ENCODE peak calls at places on chromosomes 13 and 19, in six cellular contexts. B, T, M, K, G and V are unnamed samples. For H3K4me1, the result is how much of the 10 kb centered on the place peaks cover.

GRCh38 chr13:21879263-21879914 is 208.5 kb downstream of the FGF9 start:
- DNase-seq in T (no peak), G (no peak), K (no peak), M (no peak), B (no peak), V (no peak)

GRCh38 chr13:50636007-50636704 is 207.3 kb downstream of the DLEU7 start:
- DNase-seq in G (no peak), T (no peak), K (no peak), B (no peak), M (peak), V (no peak)

GRCh38 chr19:1968279-1969175 is 27.6 kb downstream of the CSNK1G2 start:
- DNase-seq in G (no peak), M (no peak), B (no peak), K (no peak), T (no peak), V (no peak)

GRCh38 chr13:39688278-39688677 is 32.8 kb downstream of the COG6 start:
- DNase-seq in B (no peak), G (no peak), M (no peak), K (no peak), T (no peak), V (no peak)

GRCh38 chr13:41916173-41916954 is 44.5 kb downstream of the VWA8 start:
- DNase-seq in G (no peak), T (no peak), B (peak), K (no peak), M (no peak), V (no peak)

GRCh38 chr13:69935043-69935442 is 172.6 kb upstream of the ATXN8OS start:
- DNase-seq in K (no peak), B (peak), M (no peak), T (no peak), G (no peak), V (no peak)

GRCh38 chr19:33408116-33408515 is 34.6 kb downstream of the CEBPG start:
- DNase-seq in G (no peak), T (peak), B (no peak), M (no peak), K (no peak), V (no peak)

GRCh38 chr13:105847532-105848295 is 687.7 kb downstream of the EFNB2 start:
- DNase-seq in B (no peak), T (no peak), K (no peak), G (no peak), M (no peak), V (no peak)

GRCh38 chr13:35472308-35473008 is 4.0 kb downstream of the MAB21L1 start:
- DNase-seq in M (no peak), G (no peak), B (no peak), K (no peak), T (no peak), V (no peak)

GRCh38 chr13:66660013-66660804 is 569.9 kb downstream of the PCDH9 start:
- DNase-seq in G (no peak), K (no peak), M (no peak), B (peak), T (no peak), V (no peak)

GRCh38 chr19:3687774-3688706 is 12.2 kb downstream of the PIP5K1C start:
- DNase-seq in K (no peak), T (no peak), B (peak), G (no peak), M (no peak), V (peak)

GRCh38 chr13:31725841-31726240 is 13.5 kb upstream of the RXFP2 start:
- DNase-seq in T (no peak), M (no peak), G (no peak), K (no peak), B (no peak), V (no peak)

GRCh38 chr13:99895428-99895998 is 76.1 kb downstream of the ZIC5 start:
- DNase-seq in B (no peak), G (no peak), T (no peak), K (no peak), M (no peak), V (no peak)

GRCh38 chr19:1252818-1253513 is 4.6 kb downstream of the MIDN start:
- DNase-seq in B (peak), M (no peak), T (peak), K (peak), G (peak), V (peak)

GRCh38 chr13:46728777-46729176 is 68.2 kb downstream of the ESD start:
- DNase-seq in B (peak), K (no peak), T (no peak), M (no peak), G (no peak), V (no peak)

GRCh38 chr13:48901786-48902185 is 73.9 kb upstream of the FNDC3A start:
- DNase-seq in G (no peak), T (no peak), B (no peak), K (no peak), M (no peak), V (no peak)

GRCh38 chr13:19606152-19606551 is 27.3 kb upstream of the MPHOSPH8 start:
- DNase-seq in G (no peak), T (no peak), K (no peak), M (no peak), B (peak), V (no peak)

GRCh38 chr19:4976412-4977298 is 7.7 kb downstream of the KDM4B start:
- DNase-seq in M (no peak), G (no peak), B (peak), T (no peak), K (peak), V (no peak)

GRCh38 chr19:5480427-5480836 is 25.2 kb downstream of the ZNRF4 start:
- DNase-seq in G (no peak), K (no peak), M (no peak), B (no peak), T (no peak), V (no peak)

GRCh38 chr13:113203507-113204377 is 4.7 kb downstream of the PCID2 start:
- DNase-seq in M (no peak), B (no peak), K (peak), G (no peak), T (no peak), V (no peak)

GRCh38 chr13:60329221-60329983 is 67.6 kb upstream of the TDRD3 start:
- DNase-seq in G (peak), T (no peak), K (no peak), B (peak), M (peak), V (no peak)

GRCh38 chr19:15683411-15683810 is 10.5 kb downstream of the CYP4F12 start:
- DNase-seq in T (no peak), G (no peak), B (no peak), M (no peak), K (no peak), V (no peak)

GRCh38 chr19:52171321-52172169 is at the start of gene ZNF836:
- DNase-seq in K (peak), M (peak), G (peak), B (peak), T (peak), V (peak)

GRCh38 chr13:110630566-110631119 is 15.3 kb downstream of the NAXD start:
- DNase-seq in M (no peak), G (no peak), B (no peak), T (no peak), K (no peak), V (no peak)

GRCh38 chr13:34657716-34658115 is 284.4 kb upstream of the NBEA start:
- DNase-seq in B (peak), M (no peak), K (no peak), G (no peak), T (no peak), V (no peak)

GRCh38 chr13:59024434-59024833 is 1139.3 kb downstream of the DIAPH3 start:
- DNase-seq in G (no peak), K (no peak), M (no peak), T (no peak), B (no peak), V (no peak)

GRCh38 chr19:3112375-3113099 is 18.4 kb downstream of the GNA11 start:
- DNase-seq in B (no peak), M (no peak), G (no peak), K (no peak), T (no peak), V (no peak)

GRCh38 chr19:21023901-21024300 is 3.4 kb downstream of the ZNF430 start:
- DNase-seq in M (no peak), K (no peak), B (peak), G (no peak), T (no peak), V (no peak)

GRCh38 chr19:27774827-27775226 is 1438.1 kb downstream of the UQCRFS1 start:
- DNase-seq in B (no peak), G (no peak), K (no peak), T (no peak), M (no peak), V (no peak)

GRCh38 chr13:42762917-42763316 is 18.5 kb upstream of the FAM216B start:
- DNase-seq in T (no peak), G (no peak), M (no peak), B (peak), K (no peak), V (no peak)

GRCh38 chr13:33639158-33639557 is 178.8 kb upstream of the RFC3 start:
- DNase-seq in M (no peak), K (no peak), T (no peak), B (peak), G (no peak), V (no peak)

GRCh38 chr13:110815471-110816204 is 99.2 kb downstream of the ANKRD10 start:
- DNase-seq in B (peak), T (no peak), K (no peak), G (no peak), M (no peak), V (no peak)

GRCh38 chr19:14536926-14537692 is 7.7 kb downstream of the TECR start:
- DNase-seq in K (peak), M (peak), G (peak), T (no peak), B (peak), V (peak)

GRCh38 chr19:19531951-19532805 is 3.5 kb downstream of the YJEFN3 start:
- DNase-seq in G (peak), M (peak), K (peak), T (peak), B (peak), V (peak)

GRCh38 chr19:2355168-2356035 is 4.7 kb upstream of the TMPRSS9 start:
- DNase-seq in T (no peak), B (no peak), M (no peak), K (no peak), G (no peak), V (no peak)

DNA sequence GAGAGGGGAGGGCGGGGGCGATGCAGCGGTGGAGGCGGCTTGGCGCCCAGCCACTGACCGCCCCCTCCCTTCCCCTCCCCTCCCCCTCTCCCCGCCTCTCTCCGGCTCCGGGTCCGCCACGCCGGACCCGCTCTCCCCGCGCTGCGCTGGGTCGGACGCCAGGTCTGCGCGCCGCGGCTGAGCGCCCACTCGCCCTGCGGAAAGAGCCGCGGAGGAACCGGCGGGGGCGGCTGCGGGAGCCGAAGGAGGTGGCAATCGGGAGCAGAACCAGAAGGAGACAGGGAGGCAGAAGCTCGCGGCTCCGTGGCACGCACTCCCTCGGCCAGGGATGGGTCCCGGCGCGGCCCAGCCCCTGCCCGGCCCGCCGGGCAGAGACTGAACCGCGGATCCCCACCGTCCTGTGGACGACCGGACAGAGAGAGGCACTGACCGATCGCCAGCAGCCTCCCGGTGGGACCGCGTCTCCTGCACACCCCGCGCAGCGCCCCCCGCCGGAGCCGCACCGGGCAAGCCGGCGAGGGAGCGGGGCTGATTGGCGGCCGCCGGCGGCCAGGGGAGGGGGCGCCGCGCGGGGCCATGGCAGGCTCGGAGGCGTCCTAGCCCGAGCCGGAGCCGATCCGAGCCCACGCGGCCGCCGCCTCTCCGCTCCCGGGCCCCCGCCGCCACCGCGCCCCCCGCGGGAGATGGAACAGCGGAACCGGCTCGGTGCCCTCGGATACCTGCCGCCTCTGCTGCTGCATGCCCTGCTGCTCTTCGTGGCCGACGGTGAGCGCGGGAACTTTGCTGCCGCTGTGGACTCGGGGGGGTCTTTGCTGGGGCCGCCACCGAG is at the start of gene VSTM2B:
- DNase-seq in G (no peak), T (peak), K (no peak), B (no peak), M (peak), V (no peak)
- H3K4me1 ChIP-seq in G (under half), T (under half), K (under half), B (under half), M (under half), V (under half)

GRCh38 chr19:13057744-13058143 is 44.9 kb downstream of the LYL1 start:
- DNase-seq in B (no peak), T (no peak), M (no peak), G (no peak), K (peak), V (no peak)
- H3K4me1 ChIP-seq in B (half or more), T (under half), M (under half), G (under half), K (under half), V (under half)

DNA sequence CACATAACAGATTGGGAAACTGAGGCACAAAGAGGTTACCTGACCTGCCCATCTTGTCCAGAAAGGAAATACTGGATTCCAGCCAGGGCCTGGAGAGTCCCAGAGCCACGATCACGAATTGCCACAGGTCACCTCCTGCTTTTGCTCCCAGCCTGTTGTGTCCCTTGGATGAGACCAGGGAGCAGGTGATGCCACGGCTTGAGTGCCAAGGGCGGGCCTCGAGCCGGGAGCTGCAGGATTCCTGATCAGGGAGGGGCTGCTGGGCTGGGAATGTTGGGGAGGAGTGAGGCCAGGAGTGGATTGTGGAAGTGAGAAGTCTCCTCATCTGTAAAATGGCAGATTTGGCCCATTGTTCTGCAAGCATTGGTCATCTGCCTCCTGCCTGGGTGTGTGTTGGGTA is 29.4 kb downstream of the DNM2 start:
- DNase-seq in M (no peak), K (no peak), T (no peak), B (no peak), G (no peak), V (no peak)
- H3K4me1 ChIP-seq in M (under half), K (under half), T (half or more), B (under half), G (half or more), V (under half)

GRCh38 chr13:108276060-108276459 is 6.5 kb downstream of the TNFSF13B start:
- DNase-seq in G (peak), T (no peak), B (no peak), M (no peak), K (peak), V (no peak)
- H3K4me1 ChIP-seq in G (under half), T (under half), B (under half), M (under half), K (under half), V (under half)

GRCh38 chr19:13171146-13171545 is 20.9 kb downstream of the IER2 start:
- DNase-seq in K (no peak), T (no peak), B (no peak), M (no peak), G (no peak), V (no peak)

GRCh38 chr19:13169769-13170168 is 19.6 kb downstream of the IER2 start:
- DNase-seq in K (no peak), G (no peak), T (no peak), M (no peak), B (peak), V (no peak)

GRCh38 chr19:13173129-13173737 is 23.0 kb downstream of the IER2 start:
- DNase-seq in G (no peak), B (no peak), M (no peak), T (no peak), K (no peak), V (no peak)

GRCh38 chr19:13176345-13176744 is 26.1 kb downstream of the IER2 start:
- DNase-seq in T (no peak), M (no peak), G (no peak), B (no peak), K (no peak), V (no peak)

DNA sequence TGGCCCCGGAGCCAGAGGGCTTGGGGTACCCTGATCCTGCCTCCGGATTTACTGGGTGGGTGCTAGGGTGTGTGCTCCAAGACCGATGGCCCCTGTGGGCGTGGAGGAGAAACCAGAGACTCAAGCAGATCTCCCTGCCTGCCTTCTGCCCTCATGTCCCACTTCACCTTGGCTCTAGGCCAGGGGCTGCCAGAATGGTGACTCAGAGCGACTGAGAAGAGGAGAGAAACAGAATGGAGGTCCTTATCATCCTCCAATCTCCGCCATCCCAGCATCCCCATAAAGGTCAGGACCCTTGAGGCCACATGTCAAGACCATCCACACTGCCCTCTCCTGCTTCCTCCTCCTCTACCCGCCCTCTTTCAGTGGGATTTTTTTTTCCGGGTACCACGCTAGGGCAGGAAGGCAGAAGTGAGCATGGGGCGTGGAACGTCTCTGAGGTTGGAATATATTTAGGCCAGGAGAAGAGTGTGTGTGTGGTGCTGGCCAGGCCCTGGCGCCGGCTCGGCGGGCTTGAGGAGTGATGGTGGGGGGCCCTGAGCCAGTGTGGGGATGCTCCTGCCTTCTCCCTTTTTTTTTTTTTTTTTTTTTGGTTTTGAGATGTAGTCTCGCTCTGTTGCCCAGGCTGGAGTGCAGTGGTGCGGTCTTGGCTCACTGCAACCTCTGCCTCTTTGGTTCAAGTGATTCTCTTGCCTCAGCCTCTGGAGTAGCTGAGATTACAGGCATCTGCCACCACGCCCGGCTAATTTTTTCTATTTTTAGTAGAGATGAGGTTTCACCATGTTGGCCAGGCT is 22.3 kb downstream of the IER2 start:
- DNase-seq in G (peak), M (no peak), K (peak), T (peak), B (peak), V (peak)
- H3K4me1 ChIP-seq in G (under half), M (under half), K (under half), T (half or more), B (under half), V (half or more)

DNA sequence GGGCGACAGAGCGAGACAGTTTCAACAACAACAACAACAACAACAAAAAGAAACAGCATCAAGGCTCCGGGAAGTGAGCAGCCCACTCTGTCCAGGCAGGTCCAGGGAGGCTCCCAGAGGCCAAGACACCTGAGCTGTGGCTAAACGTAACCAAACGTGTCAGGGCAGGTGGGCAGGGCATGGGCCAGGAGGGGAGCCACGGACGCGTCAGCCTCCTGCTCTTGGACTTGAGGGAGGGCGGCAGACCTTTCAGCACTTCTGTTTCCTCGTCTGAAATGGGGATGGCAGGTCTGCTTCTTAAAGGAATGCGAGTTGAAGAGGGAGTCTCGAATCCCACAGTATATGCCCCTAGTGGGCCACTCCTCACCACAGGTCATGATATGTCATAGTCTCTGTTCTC is 53.8 kb downstream of the MYO9B start:
- DNase-seq in T (no peak), M (no peak), B (no peak), K (no peak), G (no peak), V (no peak)
- H3K4me1 ChIP-seq in T (under half), M (under half), B (under half), K (under half), G (under half), V (under half)

GRCh38 chr13:24281188-24282008 is 28.0 kb upstream of the C1QTNF9 start:
- DNase-seq in T (no peak), G (no peak), M (no peak), K (no peak), B (no peak), V (no peak)
- H3K4me1 ChIP-seq in T (under half), G (under half), M (under half), K (under half), B (under half), V (under half)

DNA sequence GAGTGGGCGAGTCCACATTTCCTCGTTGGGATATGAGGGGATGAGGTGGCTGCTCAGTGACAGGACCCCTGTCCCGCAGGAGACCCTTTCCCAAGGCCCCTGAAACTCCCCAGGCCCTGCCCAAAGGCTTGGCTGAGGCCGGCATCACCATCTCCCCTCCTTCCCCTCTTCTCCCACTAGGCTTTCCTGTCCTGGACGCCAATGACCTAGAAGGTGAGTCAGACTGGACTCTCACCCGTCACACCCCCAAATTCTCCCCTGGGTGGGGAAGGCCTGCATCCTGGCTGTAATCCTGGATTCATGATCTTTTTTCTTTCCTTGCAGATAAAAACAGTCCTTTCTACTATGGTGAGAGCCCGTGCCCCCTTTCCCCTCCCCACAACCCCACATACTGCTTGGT is 5.3 kb downstream of the FXYD3 start:
- DNase-seq in B (peak), G (no peak), M (no peak), T (no peak), K (no peak), V (no peak)
- H3K4me1 ChIP-seq in B (half or more), G (under half), M (under half), T (under half), K (under half), V (under half)